ENCODE peak calls at places on chromosomes 3 and 15, in five cellular contexts. One of them, this sample, is unnamed.

GRCh38 chr3:67719333-67719732 is 64.9 kb upstream of the SUCLG2 start:
- DNase-seq in HepG2: no peak
- DNase-seq in GM12878: no peak
- DNase-seq in H1: no peak
- DNase-seq in K562: no peak
- DNase-seq in this sample: no peak

GRCh38 chr15:39888809-39889208 is 31.3 kb downstream of the GPR176 start:
- DNase-seq in HepG2: peak
- DNase-seq in GM12878: no peak
- DNase-seq in H1: no peak
- DNase-seq in K562: no peak
- DNase-seq in this sample: no peak

GRCh38 chr3:146156801-146157310 is 4.1 kb downstream of the PLOD2 start:
- DNase-seq in HepG2: no peak
- DNase-seq in GM12878: no peak
- DNase-seq in H1: no peak
- DNase-seq in K562: no peak
- DNase-seq in this sample: no peak

GRCh38 chr3:186454881-186455703 is 89.1 kb downstream of the CRYGS start:
- DNase-seq in HepG2: no peak
- DNase-seq in GM12878: no peak
- DNase-seq in H1: no peak
- DNase-seq in K562: no peak
- DNase-seq in this sample: no peak

GRCh38 chr3:55664387-55664786 is 177.3 kb upstream of the WNT5A start:
- DNase-seq in HepG2: no peak
- DNase-seq in GM12878: no peak
- DNase-seq in H1: no peak
- DNase-seq in K562: no peak
- DNase-seq in this sample: no peak

GRCh38 chr3:77096966-77097890 is 57.3 kb downstream of the ROBO2 start:
- DNase-seq in HepG2: no peak
- DNase-seq in GM12878: no peak
- DNase-seq in H1: no peak
- DNase-seq in K562: peak
- DNase-seq in this sample: no peak

GRCh38 chr3:157667493-157667892 is 164.3 kb upstream of the VEPH1 start:
- DNase-seq in HepG2: no peak
- DNase-seq in GM12878: no peak
- DNase-seq in H1: no peak
- DNase-seq in K562: no peak
- DNase-seq in this sample: no peak

GRCh38 chr3:38627956-38628355 is 21.5 kb downstream of the SCN5A start:
- DNase-seq in HepG2: peak
- DNase-seq in GM12878: no peak
- DNase-seq in H1: no peak
- DNase-seq in K562: peak
- DNase-seq in this sample: no peak

GRCh38 chr3:67655364-67656121 is 1.1 kb upstream of the SUCLG2 start:
- DNase-seq in HepG2: peak
- DNase-seq in GM12878: peak
- DNase-seq in H1: no peak
- DNase-seq in K562: no peak
- DNase-seq in this sample: no peak

GRCh38 chr3:155078959-155079794 is 942 bp upstream of the MME start:
- DNase-seq in HepG2: no peak
- DNase-seq in GM12878: no peak
- DNase-seq in H1: no peak
- DNase-seq in K562: peak
- DNase-seq in this sample: no peak

GRCh38 chr3:150237490-150237889 is 170.6 kb upstream of the TSC22D2 start:
- DNase-seq in HepG2: no peak
- DNase-seq in GM12878: no peak
- DNase-seq in H1: no peak
- DNase-seq in K562: no peak
- DNase-seq in this sample: peak

GRCh38 chr3:137767146-137768020 is 3.3 kb downstream of the SOX14 start:
- DNase-seq in HepG2: no peak
- DNase-seq in GM12878: no peak
- DNase-seq in H1: peak
- DNase-seq in K562: no peak
- DNase-seq in this sample: no peak

GRCh38 chr3:79184226-79184625 is 583.6 kb downstream of the ROBO1 start:
- DNase-seq in HepG2: no peak
- DNase-seq in GM12878: no peak
- DNase-seq in H1: no peak
- DNase-seq in K562: no peak
- DNase-seq in this sample: no peak

GRCh38 chr15:29939404-29939803 is 117.1 kb upstream of the TJP1 start:
- DNase-seq in HepG2: no peak
- DNase-seq in GM12878: no peak
- DNase-seq in H1: no peak
- DNase-seq in K562: no peak
- DNase-seq in this sample: no peak

GRCh38 chr15:80107774-80108173 is 45.0 kb upstream of the FAH start:
- DNase-seq in HepG2: no peak
- DNase-seq in GM12878: no peak
- DNase-seq in H1: no peak
- DNase-seq in K562: no peak
- DNase-seq in this sample: no peak

GRCh38 chr3:148582126-148582525 is 115.6 kb upstream of the AGTR1 start:
- DNase-seq in HepG2: no peak
- DNase-seq in GM12878: no peak
- DNase-seq in H1: no peak
- DNase-seq in K562: no peak
- DNase-seq in this sample: no peak

GRCh38 chr15:76341366-76342045 is 4.9 kb downstream of the ISL2 start:
- DNase-seq in HepG2: no peak
- DNase-seq in GM12878: no peak
- DNase-seq in H1: no peak
- DNase-seq in K562: no peak
- DNase-seq in this sample: no peak

GRCh38 chr3:59684766-59685165 is 634.9 kb upstream of the CFAP20DC start:
- DNase-seq in HepG2: no peak
- DNase-seq in GM12878: no peak
- DNase-seq in H1: no peak
- DNase-seq in K562: no peak
- DNase-seq in this sample: no peak

GRCh38 chr3:151347432-151347831 is 18.1 kb upstream of the P2RY13 start:
- DNase-seq in HepG2: no peak
- DNase-seq in GM12878: no peak
- DNase-seq in H1: no peak
- DNase-seq in K562: no peak
- DNase-seq in this sample: no peak

GRCh38 chr15:68376447-68377060 is 55.4 kb downstream of the ITGA11 start:
- DNase-seq in HepG2: no peak
- DNase-seq in GM12878: no peak
- DNase-seq in H1: no peak
- DNase-seq in K562: no peak
- DNase-seq in this sample: no peak

GRCh38 chr15:55394694-55395093 is 13.5 kb downstream of the CCPG1 start:
- DNase-seq in HepG2: no peak
- DNase-seq in GM12878: no peak
- DNase-seq in H1: no peak
- DNase-seq in K562: no peak
- DNase-seq in this sample: no peak

GRCh38 chr3:108131105-108131794 is 40.4 kb upstream of the CD47 start:
- DNase-seq in HepG2: no peak
- DNase-seq in GM12878: no peak
- DNase-seq in H1: no peak
- DNase-seq in K562: no peak
- DNase-seq in this sample: peak

GRCh38 chr15:84752700-84753099 is 4.3 kb downstream of the ZNF592 start:
- DNase-seq in HepG2: peak
- DNase-seq in GM12878: no peak
- DNase-seq in H1: no peak
- DNase-seq in K562: no peak
- DNase-seq in this sample: no peak

GRCh38 chr3:187318819-187319616 is 27.5 kb upstream of the MASP1 start:
- DNase-seq in HepG2: peak
- DNase-seq in GM12878: no peak
- DNase-seq in H1: no peak
- DNase-seq in K562: peak
- DNase-seq in this sample: peak

GRCh38 chr3:67605377-67605776 is 49.0 kb downstream of the SUCLG2 start:
- DNase-seq in HepG2: no peak
- DNase-seq in GM12878: no peak
- DNase-seq in H1: peak
- DNase-seq in K562: no peak
- DNase-seq in this sample: no peak

GRCh38 chr3:197088370-197088769 is 58.8 kb upstream of the MELTF start:
- DNase-seq in HepG2: no peak
- DNase-seq in GM12878: no peak
- DNase-seq in H1: no peak
- DNase-seq in K562: no peak
- DNase-seq in this sample: no peak

GRCh38 chr3:57796261-57796660 is 40.2 kb downstream of the SLMAP start:
- DNase-seq in HepG2: no peak
- DNase-seq in GM12878: no peak
- DNase-seq in H1: no peak
- DNase-seq in K562: no peak
- DNase-seq in this sample: no peak

GRCh38 chr3:40574661-40575060 is 49.9 kb downstream of the ZNF621 start:
- DNase-seq in HepG2: no peak
- DNase-seq in GM12878: no peak
- DNase-seq in H1: no peak
- DNase-seq in K562: peak
- DNase-seq in this sample: no peak

GRCh38 chr3:171679011-171679492 is 131.2 kb downstream of the PLD1 start:
- DNase-seq in HepG2: peak
- DNase-seq in GM12878: no peak
- DNase-seq in H1: no peak
- DNase-seq in K562: no peak
- DNase-seq in this sample: no peak

GRCh38 chr15:89374116-89375004 is 39.7 kb upstream of the POLG start:
- DNase-seq in HepG2: no peak
- DNase-seq in GM12878: no peak
- DNase-seq in H1: no peak
- DNase-seq in K562: no peak
- DNase-seq in this sample: no peak
- TF ChIP-seq EZH2 in HepG2: no peak
- TF ChIP-seq EZH2 in GM12878: peak
- TF ChIP-seq EZH2 in H1: peak
- TF ChIP-seq EZH2 in K562: no peak
- TF ChIP-seq EZH2 in this sample: no peak

GRCh38 chr3:121957674-121958419 is 63.6 kb downstream of the SLC15A2 start:
- DNase-seq in HepG2: no peak
- DNase-seq in GM12878: peak
- DNase-seq in H1: no peak
- DNase-seq in K562: no peak
- DNase-seq in this sample: no peak
- TF ChIP-seq YY1 in HepG2: no peak
- TF ChIP-seq YY1 in GM12878: no peak
- TF ChIP-seq YY1 in H1: no peak
- TF ChIP-seq YY1 in K562: no peak
- TF ChIP-seq YY1 in this sample: no peak

DNA sequence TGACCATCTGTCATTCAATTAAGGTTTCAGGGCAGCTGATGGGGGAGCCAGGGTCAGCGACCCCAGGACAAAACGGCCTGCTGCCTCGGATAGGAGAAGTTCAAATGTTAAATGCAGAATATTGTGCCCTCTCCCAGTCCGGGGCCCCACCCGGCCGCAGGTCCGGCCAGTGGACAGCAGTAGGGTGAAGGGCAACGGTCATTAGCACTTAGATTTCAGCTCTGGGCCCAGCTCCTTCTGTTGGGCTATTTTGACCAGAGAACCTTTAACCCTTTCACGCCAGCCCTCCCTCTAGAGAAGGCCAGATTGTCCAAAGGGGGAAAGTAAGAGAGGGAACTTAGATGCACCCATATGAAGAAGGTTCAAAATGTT is 16.1 kb upstream of the ONECUT1 start:
- DNase-seq in HepG2: no peak
- DNase-seq in GM12878: no peak
- DNase-seq in H1: no peak
- DNase-seq in K562: no peak
- DNase-seq in this sample: no peak
- TF ChIP-seq EZH2 in HepG2: no peak
- TF ChIP-seq EZH2 in GM12878: no peak
- TF ChIP-seq EZH2 in H1: no peak
- TF ChIP-seq EZH2 in K562: no peak
- TF ChIP-seq EZH2 in this sample: no peak

GRCh38 chr3:13500133-13500885 is 20.2 kb downstream of the HDAC11 start:
- DNase-seq in HepG2: no peak
- DNase-seq in GM12878: no peak
- DNase-seq in H1: no peak
- DNase-seq in K562: peak
- DNase-seq in this sample: no peak
- TF ChIP-seq YY1 in HepG2: no peak
- TF ChIP-seq YY1 in GM12878: no peak
- TF ChIP-seq YY1 in H1: no peak
- TF ChIP-seq YY1 in K562: peak
- TF ChIP-seq YY1 in this sample: no peak

DNA sequence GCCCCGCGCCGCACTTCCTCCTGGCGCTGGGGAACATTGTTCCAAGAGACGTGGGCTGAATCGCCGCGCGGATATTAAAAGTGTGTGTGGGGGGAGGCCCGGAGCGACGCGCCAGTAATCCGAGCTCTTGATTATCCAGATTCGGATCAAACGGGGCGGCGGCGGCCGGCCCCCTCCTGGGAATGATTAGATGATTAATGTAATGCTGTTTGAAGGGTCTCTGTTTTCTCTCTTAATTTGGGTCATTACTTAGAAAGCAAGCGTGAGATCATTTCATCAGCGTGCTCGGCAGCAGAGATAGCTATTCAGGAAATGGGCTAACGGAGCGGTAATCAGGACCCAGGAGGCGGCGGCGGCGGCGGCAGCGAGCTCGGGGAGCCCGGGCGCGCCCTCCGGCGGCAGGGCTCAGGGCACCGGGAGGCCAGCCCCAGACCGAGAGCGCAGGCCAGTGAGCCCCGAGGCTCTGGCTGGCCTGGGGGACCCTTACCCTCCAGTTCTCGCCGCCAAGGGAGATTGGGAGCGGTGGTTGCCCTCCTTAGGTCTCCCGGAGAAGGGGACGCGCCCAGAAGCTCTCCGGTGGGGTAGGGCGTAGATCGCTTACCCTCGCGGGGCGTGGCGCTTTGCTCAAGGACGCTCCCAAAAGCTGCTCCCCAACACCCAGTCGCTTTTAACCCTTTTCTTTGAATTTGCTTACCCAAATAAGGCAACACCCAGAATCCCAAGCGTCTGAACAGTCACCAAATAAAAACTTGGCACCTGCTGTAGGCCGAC is 4.5 kb downstream of the FEZF2 start:
- DNase-seq in HepG2: no peak
- DNase-seq in GM12878: no peak
- DNase-seq in H1: no peak
- DNase-seq in K562: no peak
- DNase-seq in this sample: no peak
- TF ChIP-seq EZH2 in HepG2: no peak
- TF ChIP-seq EZH2 in GM12878: no peak
- TF ChIP-seq EZH2 in H1: peak
- TF ChIP-seq EZH2 in K562: no peak
- TF ChIP-seq EZH2 in this sample: no peak

GRCh38 chr15:49830411-49830810 is 209.6 kb downstream of the DTWD1 start:
- DNase-seq in HepG2: no peak
- DNase-seq in GM12878: no peak
- DNase-seq in H1: no peak
- DNase-seq in K562: no peak
- DNase-seq in this sample: no peak
- TF ChIP-seq YY1 in HepG2: no peak
- TF ChIP-seq YY1 in GM12878: no peak
- TF ChIP-seq YY1 in H1: no peak
- TF ChIP-seq YY1 in K562: no peak
- TF ChIP-seq YY1 in this sample: no peak

GRCh38 chr3:147409143-147410121 is at the start of gene ZIC1:
- DNase-seq in HepG2: no peak
- DNase-seq in GM12878: no peak
- DNase-seq in H1: no peak
- DNase-seq in K562: no peak
- DNase-seq in this sample: no peak
- TF ChIP-seq EZH2 in HepG2: no peak
- TF ChIP-seq EZH2 in GM12878: no peak
- TF ChIP-seq EZH2 in H1: no peak
- TF ChIP-seq EZH2 in K562: no peak
- TF ChIP-seq EZH2 in this sample: no peak